ENCODE peak calls at places on chromosomes 6 and 20, in seven cellular contexts. O is BJ; S is dermis microvascular lymphatic vessel endothelial cell; A is heart left ventricle; V is activated naive CD4-positive, alpha-beta T cell treated with anti-CD3 and anti-CD28 coated beads, Interleukin-2, amount 10 ng/mL, durations not matched to agents 7 days and 5 days; C is C1 segment of cervical spinal cord; T is adrenal gland. B is an unnamed sample.

GRCh38 chr20:18523066-18523465 is 15.3 kb downstream of the SEC23B start:
- DNase-seq in T (no peak), C (no peak), S (no peak), V (no peak), A (no peak), O (no peak), B (no peak)

GRCh38 chr20:32535316-32535952 is 49.7 kb downstream of the NOL4L start:
- DNase-seq in T (no peak), O (no peak), V (peak; percentile 62), A (no peak), S (no peak), C (no peak), B (peak; percentile 64)

GRCh38 chr20:40103420-40103819 is 585.6 kb downstream of the MAFB start:
- DNase-seq in O (no peak), T (no peak), V (no peak), S (no peak), A (no peak), C (no peak), B (no peak)

GRCh38 chr20:43787937-43788336 is 61.1 kb upstream of the GTSF1L start:
- DNase-seq in C (no peak), O (no peak), S (no peak), A (no peak), T (no peak), V (no peak), B (peak; percentile 30)

GRCh38 chr6:82458147-82458546 is 94.5 kb downstream of the TPBG start:
- DNase-seq in V (no peak), T (no peak), C (no peak), S (no peak), O (no peak), A (no peak), B (no peak)

GRCh38 chr6:118288355-118289124 is 259.6 kb upstream of the PLN start:
- DNase-seq in A (no peak), T (no peak), O (no peak), S (peak; percentile 76), V (no peak), C (no peak), B (no peak)

GRCh38 chr6:133774356-133774755 is 114.6 kb upstream of the TCF21 start:
- DNase-seq in C (no peak), O (no peak), T (no peak), A (no peak), V (no peak), S (peak; percentile 74), B (peak; percentile 49)

GRCh38 chr6:35480176-35480575 is 12.0 kb downstream of the RPL10A start:
- DNase-seq in V (no peak), C (no peak), O (no peak), S (no peak), A (no peak), T (no peak), B (no peak)

GRCh38 chr6:163354779-163355431 is 59.6 kb upstream of the QKI start:
- DNase-seq in S (peak; percentile 70), T (no peak), O (no peak), A (peak; percentile 82), V (no peak), C (peak; percentile 48), B (no peak)

GRCh38 chr6:31497595-31498476 is at the start of gene MICB:
- DNase-seq in O (no peak), S (peak; percentile 90), A (peak; percentile 75), V (peak; percentile 93), T (peak; percentile 73), C (no peak), B (peak; percentile 91)

GRCh38 chr6:151475653-151476523 is 17.9 kb upstream of the CCDC170 start:
- DNase-seq in T (peak; percentile 55), S (peak; percentile 58), V (peak; percentile 46), C (no peak), O (no peak), A (peak; percentile 30), B (peak; percentile 37)

GRCh38 chr6:166553563-166554271 is 32.8 kb downstream of the RAMACL start:
- DNase-seq in V (no peak), T (no peak), O (peak; percentile 70), C (peak; percentile 54), S (peak; percentile 91), A (peak; percentile 62), B (no peak)

GRCh38 chr6:14857501-14857900 is 388.4 kb upstream of the JARID2 start:
- DNase-seq in V (peak; percentile 57), O (no peak), A (peak; percentile 29), S (no peak), C (no peak), T (no peak), B (no peak)

GRCh38 chr6:67064323-67064722 is 1357.3 kb upstream of the EYS start:
- DNase-seq in C (no peak), T (no peak), S (no peak), V (no peak), O (no peak), A (no peak), B (no peak)

GRCh38 chr6:136846046-136846445 is 23.7 kb downstream of the PEX7 start:
- DNase-seq in S (peak; percentile 68), C (no peak), O (no peak), V (peak; percentile 60), T (peak; percentile 57), A (no peak), B (peak; percentile 55)

GRCh38 chr6:35691027-35691824 is 2.5 kb upstream of the FKBP5 start:
- DNase-seq in T (peak; percentile 69), S (no peak), C (no peak), O (no peak), V (no peak), A (peak; percentile 92), B (no peak)

GRCh38 chr6:160103825-160104100 is 17.9 kb upstream of the SLC22A1 start:
- DNase-seq in T (no peak), V (no peak), A (no peak), S (no peak), O (no peak), C (no peak), B (no peak)

GRCh38 chr20:47328841-47329448 is 27.6 kb downstream of the ZMYND8 start:
- DNase-seq in A (peak; percentile 41), S (no peak), C (no peak), V (no peak), T (no peak), O (no peak), B (no peak)

GRCh38 chr6:28543671-28544131 is 18.0 kb downstream of the GPX5 start:
- DNase-seq in C (no peak), V (peak; percentile 29), A (no peak), S (no peak), O (no peak), T (no peak), B (no peak)

GRCh38 chr6:119887671-119888070 is 538.1 kb upstream of the MAN1A1 start:
- DNase-seq in A (no peak), S (no peak), T (no peak), V (no peak), C (no peak), O (no peak), B (no peak)

B was measured in Jurkat, Clone E6-1.